ENCODE peak calls at places on chromosomes 16 and 17, in ten cellular contexts. V is thyroid gland; N is CD8-positive, alpha-beta T cell; J is heart left ventricle; Y is adrenal gland; F is cardiac muscle cell; G is left ventricle myocardium inferior; C is lung; X is pancreas; M is upper lobe of left lung. R is an unnamed sample.
A peak's percentile ranks its signal among the peaks of the same experiment; 100 is the strongest.

GRCh38 chr17:79791354-79792123 is 5.3 kb downstream of the CBX8 start:
- DNase-seq in V (no peak), N (no peak), J (no peak), Y (no peak), F (no peak), G (no peak), C (no peak), X (no peak), M (no peak), R (no peak)

GRCh38 chr17:68161644-68162428 is 86.0 kb upstream of the AMZ2 start:
- DNase-seq in V (no peak), N (no peak), J (peak; percentile 64), Y (no peak), F (no peak), G (peak; percentile 42), C (no peak), X (no peak), M (no peak), R (no peak)

GRCh38 chr17:17711708-17712141 is 30.5 kb downstream of the RAI1 start:
- DNase-seq in V (peak; percentile 31), N (no peak), J (no peak), Y (no peak), F (no peak), G (no peak), C (no peak), X (no peak), M (peak; percentile 65), R (no peak)

GRCh38 chr17:31808521-31808920 is 50.5 kb downstream of the COPRS start:
- DNase-seq in V (no peak), N (no peak), J (no peak), Y (no peak), F (no peak), G (no peak), C (no peak), X (no peak), M (no peak), R (no peak)

GRCh38 chr17:64103751-64104364 is 26.1 kb downstream of the ERN1 start:
- DNase-seq in V (no peak), N (no peak), J (no peak), Y (no peak), F (peak; percentile 70), G (no peak), C (no peak), X (no peak), M (no peak), R (no peak)

GRCh38 chr17:72184805-72185204 is 64.0 kb downstream of the SOX9 start:
- DNase-seq in V (peak; percentile 39), N (no peak), J (peak; percentile 28), Y (no peak), F (peak; percentile 78), G (peak; percentile 44), C (no peak), X (no peak), M (no peak), R (no peak)

GRCh38 chr17:79714746-79715145 is 16.0 kb upstream of the ENPP7 start:
- DNase-seq in V (no peak), N (no peak), J (no peak), Y (no peak), F (no peak), G (no peak), C (no peak), X (no peak), M (no peak), R (no peak)

GRCh38 chr17:39099686-39100293 is 51.6 kb downstream of the PLXDC1 start:
- DNase-seq in V (no peak), N (no peak), J (peak; percentile 84), Y (peak; percentile 37), F (peak; percentile 93), G (peak; percentile 70), C (peak; percentile 43), X (no peak), M (no peak), R (no peak)

GRCh38 chr16:88301886-88302285 is 80.9 kb upstream of the ZNF469 start:
- DNase-seq in V (no peak), N (no peak), J (no peak), Y (no peak), F (no peak), G (no peak), C (no peak), X (no peak), M (no peak), R (no peak)

GRCh38 chr17:6752068-6752909 is 3.6 kb upstream of the XAF1 start:
- DNase-seq in V (peak; percentile 9), N (no peak), J (peak; percentile 43), Y (peak; percentile 67), F (peak; percentile 100), G (no peak), C (peak; percentile 42), X (no peak), M (peak; percentile 51), R (no peak)

GRCh38 chr17:78714534-78714933 is 67.5 kb downstream of the CYTH1 start:
- DNase-seq in V (no peak), N (no peak), J (no peak), Y (no peak), F (no peak), G (no peak), C (no peak), X (no peak), M (no peak), R (no peak)

GRCh38 chr17:78709688-78710290 is 72.3 kb downstream of the CYTH1 start:
- DNase-seq in V (no peak), N (no peak), J (no peak), Y (no peak), F (no peak), G (no peak), C (no peak), X (no peak), M (no peak), R (no peak)

GRCh38 chr17:78710607-78711006 is 71.5 kb downstream of the CYTH1 start:
- DNase-seq in V (no peak), N (no peak), J (no peak), Y (no peak), F (no peak), G (no peak), C (no peak), X (no peak), M (no peak), R (no peak)

GRCh38 chr17:78709119-78709681 is 72.9 kb downstream of the CYTH1 start:
- DNase-seq in V (peak; percentile 94), N (no peak), J (no peak), Y (no peak), F (no peak), G (no peak), C (no peak), X (no peak), M (peak; percentile 39), R (no peak)

GRCh38 chr17:78712043-78712442 is 70.0 kb downstream of the CYTH1 start:
- DNase-seq in V (no peak), N (no peak), J (no peak), Y (no peak), F (no peak), G (no peak), C (no peak), X (no peak), M (no peak), R (no peak)
- H3K4me1 ChIP-seq in V (peaks cover 86% of the 10 kb centered on the region), N (peaks cover 68% of the 10 kb centered on the region), J (peaks cover 44% of the 10 kb centered on the region), Y (peaks cover 50% of the 10 kb centered on the region), F (peaks cover 14% of the 10 kb centered on the region), G (peaks cover 78% of the 10 kb centered on the region), C (peaks cover 25% of the 10 kb centered on the region), X (peaks cover 13% of the 10 kb centered on the region), M (peaks cover 45% of the 10 kb centered on the region), R (peaks cover 4% of the 10 kb centered on the region)

GRCh38 chr17:59381716-59382570 is 50.5 kb downstream of the YPEL2 start:
- DNase-seq in V (no peak), N (no peak), J (peak; percentile 80), Y (no peak), F (no peak), G (peak; percentile 59), C (no peak), X (peak; percentile 77), M (no peak), R (no peak)
- H3K27ac ChIP-seq in V (peak overlapping the region; percentile 51), N (no peak overlapping the region), J (peak overlapping the region; percentile 78), Y (no peak overlapping the region), F (peak overlapping the region; percentile 75), G (peak overlapping the region; percentile 97), C (peak overlapping the region; percentile 43), X (peak overlapping the region; percentile 73), M (peak overlapping the region; percentile 32), R (no peak overlapping the region)

DNA sequence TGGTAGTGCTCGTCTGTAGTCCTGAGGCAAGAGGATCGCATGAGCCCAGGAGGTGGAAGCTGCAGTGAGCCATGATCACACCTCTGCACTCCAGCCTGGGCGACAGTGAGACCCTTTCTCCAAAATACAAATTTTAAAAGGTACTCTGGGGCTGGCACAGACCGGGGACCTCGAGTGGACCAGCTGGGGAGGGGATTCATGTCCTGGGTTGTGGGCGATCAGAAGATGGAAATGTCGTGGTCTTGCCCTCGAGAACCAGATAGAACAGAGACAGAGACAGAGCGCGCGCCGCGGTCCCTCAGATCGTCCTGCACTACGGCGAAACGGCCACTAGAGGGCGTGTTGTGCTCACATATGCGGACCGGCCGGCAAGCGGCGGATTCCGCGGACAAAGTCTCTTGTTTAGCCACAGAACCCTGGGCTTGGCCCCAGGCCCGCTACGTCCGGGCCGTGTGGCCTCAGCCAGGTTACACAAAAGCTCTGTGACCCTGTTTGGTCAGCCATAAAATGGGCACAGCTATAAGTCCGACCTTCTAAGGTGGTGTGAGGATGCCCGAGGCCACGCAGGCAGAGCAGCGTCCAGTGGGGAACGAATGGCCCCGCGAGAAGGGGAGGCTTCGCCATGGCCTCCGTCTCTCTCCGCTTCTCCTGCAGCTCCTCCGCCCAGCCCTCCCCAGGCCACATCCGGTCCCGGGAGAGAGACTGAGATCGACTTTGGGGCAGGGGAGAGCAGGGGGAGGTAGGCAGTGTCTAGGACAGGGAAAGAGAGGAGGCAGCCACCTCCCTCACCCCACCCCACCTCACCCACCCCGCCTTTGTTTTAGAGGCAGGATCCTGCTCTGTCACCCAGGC is 14.6 kb upstream of the SBK1 start:
- DNase-seq in V (peak; percentile 86), N (peak; percentile 91), J (peak; percentile 81), Y (peak; percentile 86), F (peak; percentile 84), G (peak; percentile 84), C (peak; percentile 86), X (peak; percentile 97), M (peak; percentile 92), R (peak; percentile 83)
- H3K4me3 ChIP-seq in V (peak overlapping the region; percentile 9), N (peak overlapping the region; percentile 90), J (no peak overlapping the region), Y (no peak overlapping the region), F (peak overlapping the region; percentile 21), G (peak overlapping the region; percentile 57), C (no peak overlapping the region), X (peak overlapping the region; percentile 49), M (peak overlapping the region; percentile 28), R (peak overlapping the region; percentile 37)

DNA sequence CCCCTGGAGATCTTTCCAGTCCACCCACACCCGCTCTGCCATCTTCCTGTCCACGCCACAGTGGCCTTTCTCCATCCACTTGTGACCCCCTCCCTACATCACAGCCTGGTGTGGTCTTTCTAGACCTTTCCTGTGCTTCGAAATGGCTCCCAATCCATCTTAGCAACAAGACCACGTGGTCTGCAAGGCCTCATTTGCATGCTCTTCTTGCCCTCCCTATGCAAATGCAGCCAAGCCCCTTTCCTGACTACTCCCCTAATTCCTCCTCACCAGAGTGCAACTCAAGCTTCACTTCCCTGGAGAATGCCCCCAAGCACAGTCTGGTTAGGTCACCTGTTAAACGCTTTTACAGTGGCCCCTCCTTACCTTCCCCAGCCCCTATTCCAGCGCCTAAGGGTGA is 6.1 kb downstream of the PPP1R9B start:
- DNase-seq in V (no peak), N (no peak), J (no peak), Y (no peak), F (no peak), G (no peak), C (no peak), X (no peak), M (no peak), R (no peak)
- H3K4me1 ChIP-seq in V (peaks cover 33% of the 10 kb centered on the region), N (peaks cover 82% of the 10 kb centered on the region), J (peaks cover 82% of the 10 kb centered on the region), Y (peaks cover 48% of the 10 kb centered on the region), F (peaks cover 10% of the 10 kb centered on the region), G (peaks cover 90% of the 10 kb centered on the region), C (peaks cover 11% of the 10 kb centered on the region), X (peaks cover 5% of the 10 kb centered on the region), M (peaks cover 68% of the 10 kb centered on the region), R (peaks cover 3% of the 10 kb centered on the region)

GRCh38 chr16:84396537-84397008 is 28.2 kb downstream of the ATP2C2 start:
- DNase-seq in V (peak; percentile 97), N (no peak), J (no peak), Y (peak; percentile 25), F (peak; percentile 14), G (no peak), C (peak; percentile 83), X (peak; percentile 22), M (peak; percentile 88), R (no peak)
- H3K27ac ChIP-seq in V (peak overlapping the region; percentile 96), N (no peak overlapping the region), J (no peak overlapping the region), Y (no peak overlapping the region), F (no peak overlapping the region), G (no peak overlapping the region), C (peak overlapping the region; percentile 54), X (no peak overlapping the region), M (peak overlapping the region; percentile 71), R (no peak overlapping the region)

R was measured in iPS DF 6.9.